ENCODE peak calls at places on chromosome 4, in five cellular contexts. K is HL-60, S is glutamatergic neuron, A is IMR-90, L is endothelial cell. X is an unnamed sample.
A peak's percentile ranks its signal among the peaks of the same experiment; 100 is the strongest.

GRCh38 chr4:137307806-137308205 is 224.5 kb downstream of the PCDH18 start:
- DNase-seq in K (no peak), S (no peak), A (peak; percentile 82), L (no peak), X (no peak)

GRCh38 chr4:69875576-69875975 is 15.6 kb upstream of the SULT1E1 start:
- DNase-seq in K (no peak), S (no peak), A (no peak), L (no peak), X (no peak)

GRCh38 chr4:86855572-86855971 is 6.4 kb upstream of the SLC10A6 start:
- DNase-seq in K (no peak), S (no peak), A (peak; percentile 81), L (no peak), X (no peak)

GRCh38 chr4:126168484-126168883 is 853.7 kb downstream of the FAT4 start:
- DNase-seq in K (no peak), S (no peak), A (no peak), L (no peak), X (no peak)

GRCh38 chr4:27018076-27018475 is 157.4 kb downstream of the STIM2 start:
- DNase-seq in K (no peak), S (no peak), A (no peak), L (no peak), X (no peak)

GRCh38 chr4:20266215-20267082 is 14.7 kb downstream of the SLIT2 start:
- DNase-seq in K (no peak), S (no peak), A (peak; percentile 61), L (no peak), X (no peak)

GRCh38 chr4:6896035-6896434 is 13.6 kb upstream of the TBC1D14 start:
- DNase-seq in K (no peak), S (no peak), A (no peak), L (no peak), X (no peak)

GRCh38 chr4:153465922-153466636 is at the start of gene TMEM131L:
- DNase-seq in K (peak; percentile 84), S (peak; percentile 75), A (peak; percentile 52), L (peak; percentile 65), X (peak; percentile 88)

GRCh38 chr4:121448231-121448630 is 67.4 kb upstream of the QRFPR start:
- DNase-seq in K (no peak), S (no peak), A (no peak), L (no peak), X (no peak)

GRCh38 chr4:123356914-123357313 is 39.7 kb upstream of the SPRY1 start:
- DNase-seq in K (no peak), S (no peak), A (no peak), L (no peak), X (no peak)

GRCh38 chr4:169791527-169792156 is 33.9 kb upstream of the HPF1 start:
- DNase-seq in K (peak; percentile 23), S (peak; percentile 89), A (peak; percentile 55), L (peak; percentile 64), X (no peak)

GRCh38 chr4:130249002-130249401 is 1153.0 kb downstream of the C4orf33 start:
- DNase-seq in K (no peak), S (no peak), A (no peak), L (no peak), X (no peak)

GRCh38 chr4:140103676-140104075 is 50.3 kb downstream of the MAML3 start:
- DNase-seq in K (peak; percentile 70), S (no peak), A (peak; percentile 62), L (no peak), X (peak; percentile 26)

GRCh38 chr4:118898684-118899138 is 10.1 kb downstream of the SYNPO2 start:
- DNase-seq in K (no peak), S (no peak), A (no peak), L (no peak), X (no peak)

GRCh38 chr4:80081566-80081965 is 8.5 kb upstream of the ANTXR2 start:
- DNase-seq in K (no peak), S (no peak), A (no peak), L (no peak), X (no peak)

GRCh38 chr4:150237110-150237852 is 159.0 kb downstream of the DCLK2 start:
- DNase-seq in K (no peak), S (no peak), A (peak; percentile 98), L (no peak), X (no peak)

GRCh38 chr4:473575-474457 is 25.1 kb downstream of the ZNF721 start:
- DNase-seq in K (peak; percentile 99), S (peak; percentile 92), A (peak; percentile 99), L (peak; percentile 93), X (peak; percentile 94)

GRCh38 chr4:70269674-70270073 is 27.3 kb downstream of the CSN3 start:
- DNase-seq in K (no peak), S (no peak), A (no peak), L (no peak), X (peak; percentile 3)

GRCh38 chr4:47538516-47538915 is 53.4 kb downstream of the ATP10D start:
- DNase-seq in K (no peak), S (no peak), A (peak; percentile 34), L (no peak), X (no peak)

GRCh38 chr4:568351-568652 is 7.8 kb downstream of the TMEM271 start:
- DNase-seq in K (no peak), S (no peak), A (no peak), L (no peak), X (no peak)

GRCh38 chr4:162841769-162842168 is 324.9 kb downstream of the NAF1 start:
- DNase-seq in K (no peak), S (no peak), A (no peak), L (no peak), X (no peak)

GRCh38 chr4:37561196-37561802 is 124.9 kb downstream of the RELL1 start:
- DNase-seq in K (no peak), S (no peak), A (no peak), L (no peak), X (no peak)

GRCh38 chr4:78645853-78646757 is 94.5 kb downstream of the ANXA3 start:
- DNase-seq in K (peak; percentile 63), S (no peak), A (peak; percentile 96), L (no peak), X (no peak)

DNA sequence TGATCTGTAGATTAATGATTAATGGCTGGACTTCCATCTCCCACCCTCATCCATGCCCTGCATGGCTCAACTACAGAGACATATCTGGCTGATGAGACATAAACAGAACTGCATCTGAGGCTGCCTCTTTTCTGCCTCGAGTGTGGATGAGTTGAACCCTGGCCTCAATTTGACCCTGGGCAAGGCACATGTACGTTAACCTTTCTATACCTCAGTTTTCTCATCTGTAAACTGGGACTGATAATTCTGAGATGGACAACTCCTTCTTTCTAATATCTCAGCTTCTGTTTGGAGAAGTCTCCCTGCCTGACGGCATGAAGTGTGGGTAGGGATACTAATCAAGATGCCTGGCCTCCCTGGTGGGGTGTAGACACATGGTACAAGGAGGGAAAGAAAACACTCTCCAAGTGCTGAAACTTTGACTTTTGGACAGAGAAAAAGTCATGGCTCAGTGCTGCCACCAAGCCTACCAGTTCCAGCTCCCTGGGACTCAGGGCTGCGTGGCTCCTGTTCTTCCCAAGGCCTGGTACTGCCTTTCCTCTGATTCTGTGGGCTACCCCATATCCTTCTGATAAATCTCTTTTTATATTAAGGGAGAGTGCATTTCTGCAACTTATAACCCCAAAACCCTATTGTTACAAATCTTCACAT is 64.4 kb downstream of the HAUS3 start:
- DNase-seq in K (no peak), S (no peak), A (no peak), L (no peak), X (no peak)
- TF ChIP-seq CTCF in K (no peak), S (no peak), A (no peak), L (no peak), X (peak; percentile 7)

GRCh38 chr4:76723373-76723772 is 174.6 kb downstream of the SOWAHB start:
- DNase-seq in K (no peak), S (no peak), A (peak; percentile 63), L (no peak), X (no peak)
- TF ChIP-seq CTCF in K (no peak), S (no peak), A (peak; percentile 36), L (no peak), X (peak; percentile 15)

DNA sequence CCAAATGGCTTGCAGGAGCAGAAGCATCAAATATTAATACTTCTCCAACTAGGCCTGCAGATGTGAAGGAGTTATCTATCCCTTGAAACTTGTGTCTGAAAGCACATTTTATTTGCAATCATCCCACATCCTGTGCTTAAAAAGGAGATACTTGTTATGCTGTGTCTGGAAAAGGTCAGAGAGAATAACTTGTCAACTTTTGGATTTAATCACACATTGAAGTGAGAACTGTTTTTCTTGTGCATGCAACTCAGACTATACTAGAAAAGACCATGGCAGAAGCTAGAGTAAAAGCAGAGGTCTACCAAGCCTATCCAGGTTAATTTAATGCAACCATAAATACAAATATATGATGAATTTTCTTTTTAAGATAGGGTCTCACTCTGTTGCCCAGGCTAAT is 100.3 kb downstream of the IRF2 start:
- DNase-seq in K (no peak), S (no peak), A (no peak), L (no peak), X (no peak)
- TF ChIP-seq CTCF in K (no peak), S (no peak), A (no peak), L (no peak), X (no peak)

GRCh38 chr4:3831529-3832150 is 65.5 kb downstream of the ADRA2C start:
- DNase-seq in K (no peak), S (no peak), A (no peak), L (no peak), X (no peak)
- TF ChIP-seq CTCF in K (no peak), S (no peak), A (no peak), L (no peak), X (no peak)

DNA sequence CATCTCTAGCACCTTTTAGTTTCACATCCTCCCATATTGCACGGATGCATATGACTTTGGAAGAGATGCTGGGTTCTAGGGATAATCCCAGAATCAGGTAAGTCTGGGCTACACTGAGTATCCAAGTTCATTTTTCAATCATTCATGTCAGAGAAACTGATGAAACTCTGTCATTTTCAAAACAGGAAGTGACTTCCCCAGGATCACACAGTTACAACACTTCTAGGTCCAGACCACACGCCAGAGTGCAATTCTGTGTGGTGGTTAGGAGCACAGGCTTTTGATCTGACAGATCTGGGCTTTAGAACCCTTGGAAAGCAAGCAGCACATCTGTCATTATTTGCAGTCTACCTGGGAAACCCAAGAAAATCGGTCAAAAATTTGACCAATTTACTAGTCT is 52.1 kb upstream of the CDKN2AIP start:
- DNase-seq in K (peak; percentile 82), S (no peak), A (no peak), L (no peak), X (no peak)
- TF ChIP-seq CTCF in K (no peak), S (no peak), A (no peak), L (no peak), X (no peak)

GRCh38 chr4:165766976-165767375 is 106.1 kb upstream of the TLL1 start:
- DNase-seq in K (no peak), S (no peak), A (no peak), L (no peak), X (no peak)
- TF ChIP-seq CTCF in K (no peak), S (no peak), A (no peak), L (no peak), X (no peak)

DNA sequence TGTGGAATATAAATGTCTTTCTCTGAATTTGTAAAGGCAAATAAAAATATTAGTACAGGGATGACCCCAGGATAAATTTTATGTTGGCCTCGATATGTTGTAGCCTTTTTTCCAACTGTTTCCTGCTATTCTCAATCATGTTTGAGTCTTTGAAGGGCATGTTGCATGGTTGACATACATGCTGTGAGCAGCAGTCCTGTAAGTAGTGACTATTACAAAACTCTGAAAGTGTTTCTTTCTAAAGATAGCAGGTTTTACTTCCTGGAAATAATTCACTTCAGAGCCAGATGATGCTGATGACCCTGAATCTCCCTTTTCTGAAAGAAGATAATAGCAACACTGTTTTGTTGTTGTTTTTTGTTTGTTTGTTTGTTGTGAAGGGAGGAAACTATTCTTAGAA is 393.0 kb upstream of the GNPDA2 start:
- DNase-seq in K (no peak), S (no peak), A (no peak), L (no peak), X (no peak)
- TF ChIP-seq CTCF in K (no peak), S (no peak), A (no peak), L (no peak), X (no peak)

X was measured in GM13977.